ENCODE peak calls at places on chromosomes 3 and 15, in five cellular contexts. One of them, this sample, is unnamed.

GRCh38 chr3:167684389-167684993 is 30.7 kb upstream of the WDR49 start:
- DNase-seq in iris pigment epithelial cell: peak; percentile 54
- DNase-seq in endothelial cell: peak; percentile 73
- DNase-seq in cardiac muscle cell: peak; percentile 81
- DNase-seq in NCI-H1105: peak; percentile 73
- DNase-seq in this sample: peak; percentile 45

GRCh38 chr15:82393671-82394070 is 35.9 kb upstream of the GOLGA6L9 start:
- DNase-seq in iris pigment epithelial cell: peak; percentile 28
- DNase-seq in endothelial cell: no peak
- DNase-seq in cardiac muscle cell: no peak
- DNase-seq in NCI-H1105: no peak
- DNase-seq in this sample: peak; percentile 49

GRCh38 chr3:119653871-119654270 is 6.5 kb downstream of the POPDC2 start:
- DNase-seq in iris pigment epithelial cell: no peak
- DNase-seq in endothelial cell: no peak
- DNase-seq in cardiac muscle cell: no peak
- DNase-seq in NCI-H1105: no peak
- DNase-seq in this sample: no peak

GRCh38 chr3:30437172-30437571 is 169.2 kb upstream of the TGFBR2 start:
- DNase-seq in iris pigment epithelial cell: peak; percentile 70
- DNase-seq in endothelial cell: no peak
- DNase-seq in cardiac muscle cell: peak; percentile 6
- DNase-seq in NCI-H1105: no peak
- DNase-seq in this sample: no peak

GRCh38 chr15:33028495-33028894 is 166.0 kb downstream of the FMN1 start:
- DNase-seq in iris pigment epithelial cell: no peak
- DNase-seq in endothelial cell: no peak
- DNase-seq in cardiac muscle cell: no peak
- DNase-seq in NCI-H1105: no peak
- DNase-seq in this sample: peak; percentile 31

GRCh38 chr15:89114974-89115373 is 26.7 kb downstream of the ABHD2 start:
- DNase-seq in iris pigment epithelial cell: peak; percentile 80
- DNase-seq in endothelial cell: no peak
- DNase-seq in cardiac muscle cell: peak; percentile 55
- DNase-seq in NCI-H1105: peak; percentile 57
- DNase-seq in this sample: peak; percentile 28

GRCh38 chr15:77409259-77410156 is 10.4 kb downstream of the PEAK1 start:
- DNase-seq in iris pigment epithelial cell: peak; percentile 21
- DNase-seq in endothelial cell: no peak
- DNase-seq in cardiac muscle cell: no peak
- DNase-seq in NCI-H1105: no peak
- DNase-seq in this sample: no peak

GRCh38 chr3:152385761-152386160 is 117.0 kb downstream of the MBNL1 start:
- DNase-seq in iris pigment epithelial cell: peak; percentile 92
- DNase-seq in endothelial cell: no peak
- DNase-seq in cardiac muscle cell: no peak
- DNase-seq in NCI-H1105: no peak
- DNase-seq in this sample: peak; percentile 30

GRCh38 chr3:168951884-168952283 is 711.6 kb downstream of the MECOM start:
- DNase-seq in iris pigment epithelial cell: no peak
- DNase-seq in endothelial cell: no peak
- DNase-seq in cardiac muscle cell: no peak
- DNase-seq in NCI-H1105: no peak
- DNase-seq in this sample: no peak

GRCh38 chr3:171396048-171396447 is 64.2 kb downstream of the TNIK start:
- DNase-seq in iris pigment epithelial cell: peak; percentile 72
- DNase-seq in endothelial cell: no peak
- DNase-seq in cardiac muscle cell: no peak
- DNase-seq in NCI-H1105: no peak
- DNase-seq in this sample: no peak

GRCh38 chr3:60185161-60185560 is 1066.1 kb downstream of the FHIT start:
- DNase-seq in iris pigment epithelial cell: no peak
- DNase-seq in endothelial cell: no peak
- DNase-seq in cardiac muscle cell: no peak
- DNase-seq in NCI-H1105: no peak
- DNase-seq in this sample: no peak

GRCh38 chr15:59420108-59420507 is 17.9 kb upstream of the FAM81A start:
- DNase-seq in iris pigment epithelial cell: no peak
- DNase-seq in endothelial cell: no peak
- DNase-seq in cardiac muscle cell: no peak
- DNase-seq in NCI-H1105: no peak
- DNase-seq in this sample: no peak

GRCh38 chr3:9870978-9871377 is 9.1 kb downstream of the CIDEC start:
- DNase-seq in iris pigment epithelial cell: peak; percentile 77
- DNase-seq in endothelial cell: no peak
- DNase-seq in cardiac muscle cell: no peak
- DNase-seq in NCI-H1105: no peak
- DNase-seq in this sample: no peak

GRCh38 chr3:31968391-31968926 is 12.6 kb downstream of the OSBPL10 start:
- DNase-seq in iris pigment epithelial cell: peak; percentile 84
- DNase-seq in endothelial cell: no peak
- DNase-seq in cardiac muscle cell: no peak
- DNase-seq in NCI-H1105: no peak
- DNase-seq in this sample: peak; percentile 49

GRCh38 chr3:128745742-128746141 is 19.8 kb downstream of the RAB7A start:
- DNase-seq in iris pigment epithelial cell: no peak
- DNase-seq in endothelial cell: no peak
- DNase-seq in cardiac muscle cell: no peak
- DNase-seq in NCI-H1105: no peak
- DNase-seq in this sample: no peak

GRCh38 chr15:67520976-67521769 is at the start of gene C15orf61:
- DNase-seq in iris pigment epithelial cell: peak; percentile 73
- DNase-seq in endothelial cell: peak; percentile 77
- DNase-seq in cardiac muscle cell: peak; percentile 86
- DNase-seq in NCI-H1105: peak; percentile 93
- DNase-seq in this sample: peak; percentile 99

GRCh38 chr3:141783632-141784031 is 20.4 kb downstream of the GRK7 start:
- DNase-seq in iris pigment epithelial cell: no peak
- DNase-seq in endothelial cell: no peak
- DNase-seq in cardiac muscle cell: no peak
- DNase-seq in NCI-H1105: no peak
- DNase-seq in this sample: no peak

GRCh38 chr3:12663311-12663935 is 494 bp downstream of the RAF1 start:
- DNase-seq in iris pigment epithelial cell: no peak
- DNase-seq in endothelial cell: peak; percentile 54
- DNase-seq in cardiac muscle cell: peak; percentile 61
- DNase-seq in NCI-H1105: no peak
- DNase-seq in this sample: peak; percentile 63

GRCh38 chr3:101962055-101962454 is 112.7 kb downstream of the NFKBIZ start:
- DNase-seq in iris pigment epithelial cell: peak; percentile 69
- DNase-seq in endothelial cell: no peak
- DNase-seq in cardiac muscle cell: no peak
- DNase-seq in NCI-H1105: no peak
- DNase-seq in this sample: no peak

GRCh38 chr15:57118013-57118799 is 199.8 kb downstream of the TCF12 start:
- DNase-seq in iris pigment epithelial cell: peak; percentile 60
- DNase-seq in endothelial cell: no peak
- DNase-seq in cardiac muscle cell: no peak
- DNase-seq in NCI-H1105: no peak
- DNase-seq in this sample: no peak

GRCh38 chr15:67997996-67998395 is 56.1 kb upstream of the PIAS1 start:
- DNase-seq in iris pigment epithelial cell: peak; percentile 86
- DNase-seq in endothelial cell: no peak
- DNase-seq in cardiac muscle cell: no peak
- DNase-seq in NCI-H1105: no peak
- DNase-seq in this sample: no peak

GRCh38 chr3:159451067-159451466 is 537.6 kb upstream of the IL12A start:
- DNase-seq in iris pigment epithelial cell: no peak
- DNase-seq in endothelial cell: no peak
- DNase-seq in cardiac muscle cell: no peak
- DNase-seq in NCI-H1105: peak; percentile 15
- DNase-seq in this sample: no peak

GRCh38 chr15:74453925-74454763 is 6.8 kb downstream of the UBL7 start:
- DNase-seq in iris pigment epithelial cell: peak; percentile 59
- DNase-seq in endothelial cell: no peak
- DNase-seq in cardiac muscle cell: no peak
- DNase-seq in NCI-H1105: no peak
- DNase-seq in this sample: no peak

GRCh38 chr15:73900129-73900712 is 26.0 kb upstream of the LOXL1 start:
- DNase-seq in iris pigment epithelial cell: no peak
- DNase-seq in endothelial cell: no peak
- DNase-seq in cardiac muscle cell: no peak
- DNase-seq in NCI-H1105: no peak
- DNase-seq in this sample: peak; percentile 84

GRCh38 chr3:74561881-74562280 is 52.6 kb downstream of the CNTN3 start:
- DNase-seq in iris pigment epithelial cell: no peak
- DNase-seq in endothelial cell: no peak
- DNase-seq in cardiac muscle cell: no peak
- DNase-seq in NCI-H1105: no peak
- DNase-seq in this sample: peak; percentile 49

GRCh38 chr3:196388946-196389345 is 43.3 kb downstream of the UBXN7 start:
- DNase-seq in iris pigment epithelial cell: peak; percentile 30
- DNase-seq in endothelial cell: no peak
- DNase-seq in cardiac muscle cell: no peak
- DNase-seq in NCI-H1105: no peak
- DNase-seq in this sample: no peak

GRCh38 chr15:52101542-52102340 is 10.8 kb downstream of the BCL2L10 start:
- DNase-seq in iris pigment epithelial cell: no peak
- DNase-seq in endothelial cell: no peak
- DNase-seq in cardiac muscle cell: no peak
- DNase-seq in NCI-H1105: no peak
- DNase-seq in this sample: no peak

GRCh38 chr3:68436619-68437411 is 495.5 kb downstream of the TAFA4 start:
- DNase-seq in iris pigment epithelial cell: peak; percentile 75
- DNase-seq in endothelial cell: no peak
- DNase-seq in cardiac muscle cell: no peak
- DNase-seq in NCI-H1105: no peak
- DNase-seq in this sample: no peak

GRCh38 chr3:99663981-99664380 is 25.6 kb downstream of the COL8A1 start:
- DNase-seq in iris pigment epithelial cell: peak; percentile 59
- DNase-seq in endothelial cell: no peak
- DNase-seq in cardiac muscle cell: no peak
- DNase-seq in NCI-H1105: no peak
- DNase-seq in this sample: no peak